ENCODE peak calls at places on chromosomes 12 and 14, in five cellular contexts. C is naive thymus-derived CD8-positive, alpha-beta T cell; E is CD4-positive, CD25-positive, alpha-beta regulatory T cell; S is nucleus accumbens; P is fibroblast of lung. F is an unnamed sample.
A peak's percentile ranks its signal among the peaks of the same experiment; 100 is the strongest.

GRCh38 chr12:132204822-132205270 is 60.6 kb downstream of the NOC4L start:
- DNase-seq in C (no peak), E (no peak), S (no peak), P (no peak), F (no peak)

GRCh38 chr14:81529391-81529790 is 4.3 kb downstream of the SEL1L start:
- DNase-seq in C (no peak), E (no peak), S (no peak), P (no peak), F (no peak)

GRCh38 chr14:97177016-97177415 is 379.8 kb downstream of the VRK1 start:
- DNase-seq in C (no peak), E (peak; percentile 63), S (no peak), P (peak; percentile 12), F (no peak)

GRCh38 chr12:71392521-71393145 is 47.0 kb upstream of the LGR5 start:
- DNase-seq in C (no peak), E (peak; percentile 57), S (no peak), P (peak; percentile 74), F (peak; percentile 30)

GRCh38 chr12:46260913-46261476 is 7.8 kb downstream of the SLC38A1 start:
- DNase-seq in C (no peak), E (no peak), S (no peak), P (no peak), F (no peak)

GRCh38 chr12:132807295-132808222 is 21.1 kb downstream of the GOLGA3 start:
- DNase-seq in C (no peak), E (no peak), S (no peak), P (no peak), F (peak; percentile 58)

GRCh38 chr12:76685246-76685678 is 78.7 kb upstream of the ZDHHC17 start:
- DNase-seq in C (no peak), E (no peak), S (no peak), P (peak; percentile 40), F (no peak)

GRCh38 chr14:23074906-23075305 is 17.6 kb upstream of the CDH24 start:
- DNase-seq in C (no peak), E (no peak), S (no peak), P (no peak), F (no peak)

GRCh38 chr12:56230449-56231183 is 765 bp downstream of the SLC39A5 start:
- DNase-seq in C (no peak), E (no peak), S (no peak), P (no peak), F (no peak)

GRCh38 chr12:5770727-5771126 is 174.3 kb downstream of the ANO2 start:
- DNase-seq in C (no peak), E (no peak), S (no peak), P (no peak), F (no peak)

GRCh38 chr14:102063808-102064429 is 22.9 kb downstream of the HSP90AA1 start:
- DNase-seq in C (no peak), E (no peak), S (no peak), P (no peak), F (no peak)

GRCh38 chr14:95871531-95871930 is 5.1 kb upstream of the TUNAR start:
- DNase-seq in C (no peak), E (no peak), S (no peak), P (no peak), F (no peak)

GRCh38 chr12:56599797-56600196 is 30.3 kb downstream of the BAZ2A start:
- DNase-seq in C (no peak), E (no peak), S (no peak), P (no peak), F (no peak)

GRCh38 chr12:91098942-91099341 is 12.4 kb downstream of the LUM start:
- DNase-seq in C (no peak), E (no peak), S (no peak), P (peak; percentile 96), F (no peak)

GRCh38 chr14:64971890-64972785 is at the start of gene RAB15:
- DNase-seq in C (peak; percentile 51), E (peak; percentile 38), S (no peak), P (peak; percentile 29), F (no peak)

GRCh38 chr14:25358330-25358729 is 308.4 kb upstream of the STXBP6 start:
- DNase-seq in C (no peak), E (no peak), S (no peak), P (no peak), F (no peak)